ENCODE peak calls at places on chromosomes 16 and 17, in ten cellular contexts. T is LoVo; E is NCI-H510A treated with DMSO at 0.1 percent for 48 hours; Q is stimulated activated CD4-positive, alpha-beta T cell treated with anti-CD3 and anti-CD28 coated beads, TNF-alpha, amount 100 ng/mL, for 4 hours; J is fibroblast of pulmonary artery; B is effector memory CD8-positive, alpha-beta T cell; C is T-cell; D is suprapubic skin; F is heart left ventricle; U is MM.1S. H is an unnamed sample.

GRCh38 chr16:68784226-68784625 is 47.1 kb downstream of the CDH1 start:
- DNase-seq in T (no peak), E (no peak), Q (no peak), J (no peak), B (no peak), C (no peak), D (no peak), F (no peak), U (no peak), H (no peak)

GRCh38 chr16:67766281-67766680 is 40.1 kb downstream of the RANBP10 start:
- DNase-seq in T (no peak), E (no peak), Q (no peak), J (no peak), B (no peak), C (no peak), D (no peak), F (no peak), U (no peak), H (no peak)

GRCh38 chr17:17315142-17315821 is 12.1 kb downstream of the NT5M start:
- DNase-seq in T (no peak), E (peak; percentile 49), Q (no peak), J (no peak), B (no peak), C (no peak), D (no peak), F (no peak), U (no peak), H (no peak)

GRCh38 chr16:969508-970378 is 1.0 kb downstream of the LMF1 start:
- DNase-seq in T (no peak), E (no peak), Q (no peak), J (peak; percentile 26), B (no peak), C (no peak), D (peak; percentile 67), F (peak; percentile 64), U (no peak), H (no peak)

GRCh38 chr17:75241143-75241430 is 20.3 kb downstream of the GGA3 start:
- DNase-seq in T (no peak), E (no peak), Q (no peak), J (peak; percentile 12), B (no peak), C (no peak), D (no peak), F (no peak), U (no peak), H (no peak)

GRCh38 chr17:81393684-81394376 is 1.4 kb upstream of the BAHCC1 start:
- DNase-seq in T (peak; percentile 100), E (peak; percentile 99), Q (no peak), J (peak; percentile 100), B (peak; percentile 38), C (no peak), D (peak; percentile 100), F (peak; percentile 100), U (peak; percentile 99), H (peak; percentile 97)

GRCh38 chr17:69142473-69142802 is 743 bp upstream of the ABCA6 start:
- DNase-seq in T (no peak), E (no peak), Q (no peak), J (peak; percentile 89), B (no peak), C (no peak), D (no peak), F (no peak), U (no peak), H (no peak)

GRCh38 chr17:48544356-48545021 is 420 bp downstream of the HOXB2 start:
- DNase-seq in T (no peak), E (no peak), Q (no peak), J (peak; percentile 81), B (no peak), C (peak; percentile 30), D (peak; percentile 89), F (peak; percentile 87), U (no peak), H (no peak)

GRCh38 chr17:17433260-17433659 is 43.5 kb upstream of the MED9 start:
- DNase-seq in T (no peak), E (no peak), Q (no peak), J (peak; percentile 86), B (no peak), C (no peak), D (peak; percentile 32), F (no peak), U (no peak), H (no peak)

GRCh38 chr16:2691491-2692248 is 9.3 kb downstream of the KCTD5 start:
- DNase-seq in T (no peak), E (no peak), Q (no peak), J (no peak), B (no peak), C (no peak), D (no peak), F (peak; percentile 81), U (no peak), H (no peak)

GRCh38 chr17:43517161-43517560 is 29.0 kb downstream of the ETV4 start:
- DNase-seq in T (no peak), E (no peak), Q (no peak), J (peak; percentile 27), B (no peak), C (no peak), D (peak; percentile 16), F (no peak), U (no peak), H (no peak)

GRCh38 chr16:29836623-29837022 is 16.4 kb downstream of the MVP start:
- DNase-seq in T (no peak), E (no peak), Q (no peak), J (no peak), B (no peak), C (no peak), D (no peak), F (no peak), U (no peak), H (no peak)

GRCh38 chr17:69250641-69251040 is 22.0 kb upstream of the ABCA10 start:
- DNase-seq in T (no peak), E (no peak), Q (no peak), J (peak; percentile 44), B (no peak), C (no peak), D (no peak), F (no peak), U (no peak), H (no peak)

GRCh38 chr16:88783391-88784073 is 1.5 kb downstream of the PIEZO1 start:
- DNase-seq in T (no peak), E (no peak), Q (no peak), J (no peak), B (no peak), C (no peak), D (no peak), F (no peak), U (peak; percentile 7), H (no peak)

GRCh38 chr16:89195521-89196171 is 4.7 kb downstream of the SLC22A31 start:
- DNase-seq in T (no peak), E (no peak), Q (no peak), J (no peak), B (no peak), C (no peak), D (no peak), F (peak; percentile 14), U (no peak), H (no peak)

GRCh38 chr17:37246085-37246484 is 129.7 kb upstream of the C17orf78 start:
- DNase-seq in T (no peak), E (no peak), Q (no peak), J (no peak), B (no peak), C (no peak), D (no peak), F (no peak), U (no peak), H (no peak)

GRCh38 chr16:80974649-80975376 is 31.9 kb downstream of the CMC2 start:
- DNase-seq in T (no peak), E (no peak), Q (no peak), J (peak; percentile 15), B (no peak), C (no peak), D (no peak), F (peak; percentile 38), U (no peak), H (no peak)

GRCh38 chr16:78499399-78499798 is 399.9 kb downstream of the WWOX start:
- DNase-seq in T (no peak), E (no peak), Q (no peak), J (no peak), B (no peak), C (no peak), D (no peak), F (no peak), U (no peak), H (no peak)

GRCh38 chr16:12120331-12120981 is 143.9 kb downstream of the SNX29 start:
- DNase-seq in T (no peak), E (no peak), Q (no peak), J (peak; percentile 78), B (no peak), C (no peak), D (no peak), F (peak; percentile 69), U (no peak), H (no peak)

GRCh38 chr17:74957935-74958549 is 14.5 kb downstream of the HID1 start:
- DNase-seq in T (peak; percentile 62), E (peak; percentile 57), Q (peak; percentile 57), J (peak; percentile 57), B (peak; percentile 81), C (peak; percentile 80), D (peak; percentile 84), F (peak; percentile 75), U (peak; percentile 54), H (no peak)

GRCh38 chr17:29322363-29322762 is 28.4 kb upstream of the NUFIP2 start:
- DNase-seq in T (no peak), E (no peak), Q (no peak), J (no peak), B (no peak), C (no peak), D (no peak), F (no peak), U (no peak), H (no peak)

GRCh38 chr16:11752856-11753255 is 10.2 kb upstream of the TXNDC11 start:
- DNase-seq in T (no peak), E (peak; percentile 62), Q (no peak), J (no peak), B (no peak), C (no peak), D (no peak), F (no peak), U (no peak), H (no peak)

GRCh38 chr16:65449526-65449925 is 327.7 kb upstream of the CDH11 start:
- DNase-seq in T (no peak), E (no peak), Q (no peak), J (no peak), B (no peak), C (no peak), D (no peak), F (no peak), U (no peak), H (no peak)

GRCh38 chr17:42670925-42671657 is 5.7 kb downstream of the PLEKHH3 start:
- DNase-seq in T (no peak), E (no peak), Q (no peak), J (no peak), B (no peak), C (no peak), D (no peak), F (no peak), U (peak; percentile 2), H (no peak)

GRCh38 chr16:2848933-2849332 is 9.0 kb downstream of the PRSS22 start:
- DNase-seq in T (no peak), E (no peak), Q (no peak), J (no peak), B (no peak), C (no peak), D (no peak), F (no peak), U (no peak), H (no peak)

GRCh38 chr17:74987418-74987908 is at the start of gene CDR2L:
- DNase-seq in T (peak; percentile 93), E (peak; percentile 89), Q (peak; percentile 88), J (peak; percentile 91), B (peak; percentile 88), C (peak; percentile 92), D (peak; percentile 97), F (peak; percentile 99), U (peak; percentile 90), H (peak; percentile 77)

H was measured in NCI-H2081 treated with DMSO at 0.1 percent for 48 hours.